ENCODE peak calls at places on chromosomes 16 and 17, in eight cellular contexts. Z is heart left ventricle; B is stomach; J is DND-41; R is effector memory CD4-positive, alpha-beta T cell; I is aorta; O is mammary epithelial cell; P is spleen. F is an unnamed sample. For H3K4me1, the result is how much of the 10 kb centered on the place peaks cover.

GRCh38 chr17:5592382-5592781 is 8.1 kb upstream of the NLRP1 start:
- DNase-seq in Z (no peak), B (no peak), J (no peak), R (no peak), I (no peak), O (peak), P (no peak), F (no peak)

GRCh38 chr17:44788139-44788538 is 29.4 kb downstream of the ADAM11 start:
- DNase-seq in Z (no peak), B (no peak), J (no peak), R (no peak), I (no peak), O (no peak), P (peak), F (no peak)

GRCh38 chr16:23504076-23504452 is 6.2 kb downstream of the GGA2 start:
- DNase-seq in Z (peak), B (no peak), J (no peak), R (no peak), I (no peak), O (peak), P (no peak), F (peak)

GRCh38 chr16:12703935-12704334 is 99.8 kb downstream of the CPPED1 start:
- DNase-seq in Z (no peak), B (no peak), J (no peak), R (no peak), I (no peak), O (no peak), P (no peak), F (no peak)

GRCh38 chr17:42553161-42553818 is 567 bp downstream of the HSD17B1 start:
- DNase-seq in Z (no peak), B (no peak), J (no peak), R (no peak), I (peak), O (peak), P (peak), F (no peak)

GRCh38 chr17:59456923-59457615 is 108.3 kb upstream of the DHX40 start:
- DNase-seq in Z (no peak), B (no peak), J (no peak), R (no peak), I (no peak), O (no peak), P (no peak), F (no peak)

GRCh38 chr17:70622382-70623260 is 453.3 kb downstream of the KCNJ2 start:
- DNase-seq in Z (peak), B (peak), J (peak), R (no peak), I (no peak), O (peak), P (no peak), F (no peak)

GRCh38 chr17:41496803-41497484 is 7.2 kb upstream of the KRT36 start:
- DNase-seq in Z (peak), B (peak), J (peak), R (no peak), I (no peak), O (peak), P (peak), F (no peak)

GRCh38 chr17:77235370-77236080 is 94.8 kb downstream of the SEC14L1 start:
- DNase-seq in Z (peak), B (no peak), J (no peak), R (no peak), I (peak), O (no peak), P (no peak), F (no peak)

GRCh38 chr16:19522369-19523159 is 666 bp upstream of the GDE1 start:
- DNase-seq in Z (no peak), B (no peak), J (no peak), R (no peak), I (no peak), O (no peak), P (no peak), F (no peak)

GRCh38 chr16:50680907-50681885 is at the start of gene SNX20:
- DNase-seq in Z (peak), B (peak), J (peak), R (peak), I (peak), O (no peak), P (peak), F (no peak)

GRCh38 chr17:31113939-31114338 is 19.2 kb downstream of the NF1 start:
- DNase-seq in Z (no peak), B (no peak), J (no peak), R (no peak), I (no peak), O (no peak), P (no peak), F (no peak)

GRCh38 chr17:76529643-76530488 is 7.6 kb downstream of the CYGB start:
- DNase-seq in Z (peak), B (peak), J (no peak), R (no peak), I (peak), O (peak), P (peak), F (no peak)

GRCh38 chr17:59848778-59849177 is 44.0 kb downstream of the TUBD1 start:
- DNase-seq in Z (peak), B (peak), J (peak), R (no peak), I (peak), O (peak), P (peak), F (no peak)

GRCh38 chr16:56667581-56668571 is at the start of gene MT1G:
- DNase-seq in Z (peak), B (peak), J (peak), R (no peak), I (peak), O (no peak), P (no peak), F (no peak)

GRCh38 chr16:51149251-51149661 is 1.8 kb downstream of the SALL1 start:
- DNase-seq in Z (no peak), B (no peak), J (no peak), R (no peak), I (no peak), O (no peak), P (no peak), F (no peak)

GRCh38 chr16:2244301-2244700 is 7.1 kb downstream of the ECI1 start:
- DNase-seq in Z (no peak), B (no peak), J (no peak), R (no peak), I (no peak), O (peak), P (no peak), F (no peak)

GRCh38 chr17:36869856-36870617 is 67.2 kb upstream of the LHX1 start:
- DNase-seq in Z (no peak), B (no peak), J (no peak), R (no peak), I (peak), O (peak), P (peak), F (no peak)

GRCh38 chr16:14335297-14335696 is 264.2 kb downstream of the MRTFB start:
- DNase-seq in Z (no peak), B (no peak), J (no peak), R (no peak), I (no peak), O (no peak), P (no peak), F (no peak)

GRCh38 chr16:49851468-49851787 is 4.5 kb downstream of the ZNF423 start:
- DNase-seq in Z (no peak), B (no peak), J (no peak), R (no peak), I (no peak), O (no peak), P (no peak), F (no peak)

GRCh38 chr17:16439867-16440351 is 24.5 kb downstream of the TRPV2 start:
- DNase-seq in Z (no peak), B (no peak), J (peak), R (no peak), I (no peak), O (no peak), P (no peak), F (no peak)

GRCh38 chr17:31649302-31649701 is 209.7 kb downstream of the COPRS start:
- DNase-seq in Z (no peak), B (no peak), J (no peak), R (no peak), I (no peak), O (no peak), P (no peak), F (no peak)

GRCh38 chr16:63876096-63876495 is 1245.8 kb downstream of the CDH11 start:
- DNase-seq in Z (no peak), B (no peak), J (no peak), R (no peak), I (no peak), O (no peak), P (no peak), F (no peak)

GRCh38 chr16:16019488-16019887 is 70.1 kb downstream of the ABCC1 start:
- DNase-seq in Z (no peak), B (no peak), J (no peak), R (no peak), I (peak), O (peak), P (no peak), F (no peak)

GRCh38 chr17:74196541-74197310 is 6.8 kb upstream of the RPL38 start:
- DNase-seq in Z (no peak), B (no peak), J (no peak), R (no peak), I (no peak), O (no peak), P (no peak), F (no peak)

GRCh38 chr16:31090540-31090939 is 1.8 kb upstream of the PRSS53 start:
- DNase-seq in Z (no peak), B (no peak), J (no peak), R (no peak), I (no peak), O (no peak), P (peak), F (no peak)

DNA sequence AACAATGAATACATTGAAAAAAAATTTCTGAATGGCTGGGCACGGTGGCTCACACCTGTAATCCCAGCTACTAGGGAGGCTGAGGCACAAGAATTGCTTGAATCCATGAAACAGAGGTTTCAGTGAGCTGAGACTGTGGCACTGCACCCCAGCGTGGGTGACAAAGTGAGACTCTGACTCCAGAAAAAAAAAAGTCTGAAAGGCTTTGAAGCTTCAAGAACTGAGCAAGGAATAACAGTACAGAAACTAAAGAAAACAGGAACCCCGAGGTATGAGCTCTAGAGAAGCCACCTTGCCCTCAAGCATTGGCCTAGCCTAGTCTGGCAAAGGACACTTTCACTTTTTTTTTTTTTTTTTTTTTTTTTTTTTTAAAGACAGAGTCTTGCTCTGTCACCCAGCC is 45.0 kb downstream of the TEX2 start:
- DNase-seq in Z (no peak), B (no peak), J (no peak), R (no peak), I (no peak), O (no peak), P (no peak), F (no peak)
- H3K27ac ChIP-seq in Z (peak), B (no peak), J (no peak), R (no peak), I (no peak), O (no peak), P (peak), F (no peak)

GRCh38 chr16:57797526-57798266 is 4.6 kb downstream of the KIFC3 start:
- DNase-seq in Z (no peak), B (peak), J (no peak), R (no peak), I (no peak), O (peak), P (no peak), F (no peak)
- H3K4me3 ChIP-seq in Z (peak), B (peak), J (no peak), R (no peak), I (no peak), O (peak), P (no peak), F (peak)

GRCh38 chr16:3577302-3577752 is at the start of gene NLRC3:
- DNase-seq in Z (no peak), B (no peak), J (peak), R (peak), I (no peak), O (no peak), P (peak), F (no peak)

GRCh38 chr16:3578121-3578520 is 918 bp upstream of the NLRC3 start:
- DNase-seq in Z (no peak), B (no peak), J (peak), R (peak), I (no peak), O (no peak), P (peak), F (no peak)

GRCh38 chr16:3580271-3580670 is 3.1 kb upstream of the NLRC3 start:
- DNase-seq in Z (no peak), B (no peak), J (peak), R (no peak), I (no peak), O (no peak), P (no peak), F (peak)

GRCh38 chr16:3579776-3580175 is 2.6 kb upstream of the NLRC3 start:
- DNase-seq in Z (no peak), B (no peak), J (no peak), R (no peak), I (no peak), O (no peak), P (no peak), F (no peak)

DNA sequence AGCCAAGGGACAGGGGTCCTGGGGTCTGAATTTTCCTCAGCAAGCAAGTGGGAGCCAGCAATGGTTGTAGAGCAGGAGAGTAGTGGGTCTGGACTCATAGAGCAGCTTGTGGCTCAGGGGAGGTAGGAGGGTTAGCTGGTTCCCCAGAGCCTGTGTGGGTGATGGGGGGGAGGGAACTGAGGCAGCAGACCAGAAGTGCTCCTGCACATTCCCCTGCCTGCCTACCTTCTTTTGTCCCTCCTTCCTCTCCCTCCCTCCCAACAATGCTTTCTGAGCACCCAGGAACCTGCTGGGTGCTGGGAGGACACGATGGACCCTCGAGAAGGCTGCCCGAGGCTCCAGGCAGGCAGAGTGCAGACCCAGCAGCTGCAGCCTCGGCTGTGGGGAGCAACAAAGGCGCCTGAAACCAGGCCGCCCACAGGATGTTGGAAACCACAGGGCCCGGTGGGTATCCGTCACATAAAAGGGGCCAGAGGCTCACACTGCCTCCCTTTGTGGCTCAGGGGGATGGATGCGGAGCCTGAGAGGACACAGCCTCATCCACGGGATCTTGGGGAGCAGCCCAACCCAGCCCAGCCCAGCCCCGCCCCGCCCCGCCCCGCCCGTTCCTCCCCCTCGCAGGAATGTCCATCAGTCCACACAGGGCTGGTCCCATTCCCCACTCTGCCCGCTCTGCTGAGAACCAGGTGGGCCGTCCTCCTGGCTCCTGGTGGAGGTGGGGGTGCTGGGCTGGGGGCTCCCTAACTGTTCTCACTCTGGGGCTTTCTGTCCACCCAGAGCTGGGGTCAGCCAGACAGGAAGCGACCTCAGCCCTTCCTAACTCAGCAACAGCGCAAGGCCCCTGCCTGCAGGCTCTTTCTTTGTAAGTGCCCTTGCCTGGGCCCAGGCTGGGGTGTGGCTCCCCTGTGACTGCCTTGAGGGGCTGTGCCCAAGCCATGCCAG is 1.7 kb upstream of the NLRC3 start:
- DNase-seq in Z (no peak), B (peak), J (peak), R (peak), I (no peak), O (no peak), P (peak), F (no peak)
- H3K4me1 ChIP-seq in Z (under half), B (under half), J (half or more), R (under half), I (under half), O (under half), P (half or more), F (under half)

GRCh38 chr16:86990451-86990850 is 326.7 kb downstream of the C16orf95 start:
- DNase-seq in Z (no peak), B (no peak), J (no peak), R (no peak), I (no peak), O (no peak), P (no peak), F (no peak)
- H3K27ac ChIP-seq in Z (no peak), B (no peak), J (no peak), R (no peak), I (no peak), O (no peak), P (peak), F (no peak)

GRCh38 chr16:66651474-66651765 is 45.1 kb downstream of the CMTM4 start:
- DNase-seq in Z (no peak), B (no peak), J (no peak), R (no peak), I (no peak), O (no peak), P (no peak), F (no peak)
- H3K4me3 ChIP-seq in Z (peak), B (no peak), J (peak), R (peak), I (no peak), O (no peak), P (no peak), F (no peak)

GRCh38 chr17:48566717-48567116 is 11.4 kb downstream of the HOXB4 start:
- DNase-seq in Z (no peak), B (no peak), J (no peak), R (no peak), I (no peak), O (no peak), P (no peak), F (no peak)
- H3K4me1 ChIP-seq in Z (under half), B (half or more), J (under half), R (under half), I (under half), O (under half), P (under half), F (under half)

GRCh38 chr17:48513653-48514482 is 16.9 kb downstream of the HOXB1 start:
- DNase-seq in Z (no peak), B (no peak), J (no peak), R (no peak), I (no peak), O (no peak), P (no peak), F (no peak)

GRCh38 chr17:48510381-48510760 is 20.4 kb downstream of the HOXB1 start:
- DNase-seq in Z (no peak), B (no peak), J (no peak), R (no peak), I (no peak), O (no peak), P (no peak), F (no peak)

GRCh38 chr17:48514483-48514876 is 16.3 kb downstream of the HOXB1 start:
- DNase-seq in Z (no peak), B (no peak), J (no peak), R (no peak), I (no peak), O (no peak), P (no peak), F (no peak)

GRCh38 chr17:48513097-48513496 is 17.7 kb downstream of the HOXB1 start:
- DNase-seq in Z (no peak), B (no peak), J (peak), R (no peak), I (no peak), O (no peak), P (no peak), F (no peak)

DNA sequence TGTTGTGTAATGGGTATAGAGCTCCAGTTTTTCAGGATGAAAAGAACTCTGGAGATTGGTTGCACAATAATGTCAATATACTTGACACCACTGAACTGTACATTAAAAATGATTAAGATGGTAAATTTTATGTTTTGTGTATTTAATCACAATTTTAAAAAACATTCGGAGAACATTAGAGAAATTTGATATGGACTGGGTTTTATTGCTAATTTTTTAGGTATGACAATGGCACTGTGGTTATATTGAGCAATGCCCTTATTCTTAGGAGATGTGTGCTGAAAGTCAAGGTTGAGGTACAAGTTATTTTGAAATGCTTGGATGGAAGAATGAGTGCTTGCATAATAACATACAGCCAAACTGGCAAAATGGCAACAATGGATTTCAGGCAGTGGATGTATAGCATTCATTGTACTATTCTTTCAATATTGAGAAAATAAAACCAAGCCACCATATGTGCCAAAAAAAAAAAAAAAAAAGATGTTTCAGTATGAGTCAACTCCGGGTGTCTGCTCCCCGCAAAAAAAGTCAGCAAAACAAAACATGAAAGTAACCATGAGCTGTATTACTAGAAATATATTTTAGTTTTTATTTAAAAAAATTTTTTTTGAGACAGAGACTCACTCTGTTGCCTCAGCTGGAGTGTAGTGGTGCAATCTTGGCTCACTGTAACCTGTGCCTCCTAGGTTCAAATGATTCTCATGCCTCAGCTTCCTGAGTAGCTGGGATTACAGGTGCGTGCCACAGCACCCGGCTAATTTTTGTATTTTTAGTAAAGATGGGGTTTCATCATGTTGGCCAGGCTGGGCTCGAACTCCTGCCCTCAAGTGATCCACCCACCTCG is 19.8 kb downstream of the HOXB1 start:
- DNase-seq in Z (no peak), B (no peak), J (no peak), R (peak), I (no peak), O (peak), P (no peak), F (no peak)
- H3K27ac ChIP-seq in Z (no peak), B (no peak), J (no peak), R (no peak), I (no peak), O (no peak), P (no peak), F (no peak)

DNA sequence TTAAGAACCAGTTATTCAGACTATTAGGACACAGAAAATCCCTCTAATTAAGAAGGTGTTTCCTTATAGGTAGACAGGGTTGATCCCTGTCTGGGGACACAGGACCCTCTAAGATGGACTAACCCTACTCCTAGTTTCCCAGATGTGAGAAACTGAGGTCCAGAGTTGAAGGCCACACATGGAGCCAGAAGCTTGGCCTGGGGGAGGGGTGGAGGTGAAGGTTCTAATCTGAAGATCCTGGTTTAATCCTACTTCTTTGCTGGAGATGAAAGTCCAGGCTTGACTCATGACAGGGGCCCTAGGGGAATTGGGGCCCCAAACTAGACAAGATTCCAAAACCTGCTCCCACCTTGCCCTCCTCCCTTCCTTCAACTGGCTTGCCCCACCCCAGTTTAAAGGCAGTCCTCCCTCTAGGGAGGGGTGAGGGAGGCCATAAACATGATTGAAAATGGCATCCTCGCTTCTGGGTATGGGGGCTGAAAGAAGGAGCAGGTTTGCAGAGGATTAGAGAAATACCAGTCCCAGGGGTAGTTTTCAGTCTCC is 21.6 kb downstream of the IGF2BP1 start:
- DNase-seq in Z (no peak), B (no peak), J (no peak), R (no peak), I (no peak), O (no peak), P (no peak), F (no peak)
- H3K4me3 ChIP-seq in Z (no peak), B (no peak), J (no peak), R (no peak), I (no peak), O (no peak), P (no peak), F (no peak)

F was measured in keratinocyte.